ENCODE peak calls at places on chromosomes 3 and 15, in four cellular contexts. One of them, this sample, is unnamed.

GRCh38 chr3:47260605-47261004 is 22.0 kb downstream of the KIF9 start:
- DNase-seq in GM10248: no peak
- DNase-seq in HTR-8/SVneo: no peak
- DNase-seq in GF-D8: no peak
- DNase-seq in this sample: no peak

GRCh38 chr3:152197937-152198336 is 70.8 kb upstream of the MBNL1 start:
- DNase-seq in GM10248: no peak
- DNase-seq in HTR-8/SVneo: no peak
- DNase-seq in GF-D8: no peak
- DNase-seq in this sample: no peak

GRCh38 chr3:147616998-147617619 is 207.9 kb downstream of the ZIC1 start:
- DNase-seq in GF-D8: no peak
- DNase-seq in HTR-8/SVneo: no peak
- DNase-seq in GM10248: no peak
- DNase-seq in this sample: peak; percentile 57

GRCh38 chr3:157029365-157029790 is 130.6 kb downstream of the CCNL1 start:
- DNase-seq in GM10248: no peak
- DNase-seq in GF-D8: no peak
- DNase-seq in HTR-8/SVneo: no peak
- DNase-seq in this sample: no peak

GRCh38 chr3:177300039-177300833 is 103.0 kb upstream of the TBL1XR1 start:
- DNase-seq in HTR-8/SVneo: no peak
- DNase-seq in GF-D8: peak; percentile 38
- DNase-seq in GM10248: no peak
- DNase-seq in this sample: peak; percentile 44

GRCh38 chr3:12470111-12470510 is 14.2 kb upstream of the TSEN2 start:
- DNase-seq in GF-D8: no peak
- DNase-seq in GM10248: no peak
- DNase-seq in HTR-8/SVneo: no peak
- DNase-seq in this sample: no peak

GRCh38 chr3:126870608-126871210 is 112.2 kb upstream of the PLXNA1 start:
- DNase-seq in HTR-8/SVneo: no peak
- DNase-seq in GM10248: no peak
- DNase-seq in GF-D8: no peak
- DNase-seq in this sample: no peak

GRCh38 chr15:31325432-31325975 is 1.1 kb upstream of the KLF13 start:
- DNase-seq in GM10248: peak; percentile 52
- DNase-seq in GF-D8: no peak
- DNase-seq in HTR-8/SVneo: peak; percentile 15
- DNase-seq in this sample: no peak

GRCh38 chr3:72816843-72817485 is 31.3 kb downstream of the SHQ1 start:
- DNase-seq in GM10248: no peak
- DNase-seq in HTR-8/SVneo: no peak
- DNase-seq in GF-D8: no peak
- DNase-seq in this sample: no peak

GRCh38 chr3:51110586-51110985 is 274.5 kb upstream of the MANF start:
- DNase-seq in GM10248: no peak
- DNase-seq in HTR-8/SVneo: no peak
- DNase-seq in GF-D8: no peak
- DNase-seq in this sample: no peak

GRCh38 chr3:121641127-121641526 is 19.6 kb downstream of the HCLS1 start:
- DNase-seq in HTR-8/SVneo: no peak
- DNase-seq in GF-D8: no peak
- DNase-seq in GM10248: no peak
- DNase-seq in this sample: no peak

GRCh38 chr3:49131040-49131439 is 1.8 kb downstream of the LAMB2 start:
- DNase-seq in HTR-8/SVneo: no peak
- DNase-seq in GF-D8: no peak
- DNase-seq in GM10248: no peak
- DNase-seq in this sample: no peak

GRCh38 chr3:112699436-112699978 is 58.6 kb upstream of the CCDC80 start:
- DNase-seq in GF-D8: no peak
- DNase-seq in HTR-8/SVneo: no peak
- DNase-seq in GM10248: no peak
- DNase-seq in this sample: no peak

GRCh38 chr3:45480218-45480617 is 91.8 kb downstream of the LARS2 start:
- DNase-seq in GF-D8: no peak
- DNase-seq in GM10248: no peak
- DNase-seq in HTR-8/SVneo: no peak
- DNase-seq in this sample: no peak

GRCh38 chr3:150956376-150956775 is 16.2 kb downstream of the CLRN1 start:
- DNase-seq in GM10248: no peak
- DNase-seq in HTR-8/SVneo: peak; percentile 33
- DNase-seq in GF-D8: no peak
- DNase-seq in this sample: no peak

GRCh38 chr3:139364549-139364948 is 20.7 kb downstream of the MRPS22 start:
- DNase-seq in GM10248: no peak
- DNase-seq in HTR-8/SVneo: no peak
- DNase-seq in GF-D8: no peak
- DNase-seq in this sample: no peak

GRCh38 chr3:130935761-130936160 is 41.9 kb downstream of the ATP2C1 start:
- DNase-seq in GM10248: no peak
- DNase-seq in GF-D8: no peak
- DNase-seq in HTR-8/SVneo: no peak
- DNase-seq in this sample: no peak

GRCh38 chr15:23397779-23398178 is 43.2 kb downstream of the GOLGA8S start:
- DNase-seq in GM10248: no peak
- DNase-seq in GF-D8: no peak
- DNase-seq in HTR-8/SVneo: no peak
- DNase-seq in this sample: no peak

GRCh38 chr3:59425942-59426341 is 376.1 kb upstream of the CFAP20DC start:
- DNase-seq in HTR-8/SVneo: no peak
- DNase-seq in GF-D8: no peak
- DNase-seq in GM10248: no peak
- DNase-seq in this sample: no peak

GRCh38 chr15:39242345-39242744 is 338.5 kb upstream of the THBS1 start:
- DNase-seq in GM10248: no peak
- DNase-seq in GF-D8: no peak
- DNase-seq in HTR-8/SVneo: no peak
- DNase-seq in this sample: no peak

GRCh38 chr3:166085164-166085830 is 248.1 kb upstream of the BCHE start:
- DNase-seq in HTR-8/SVneo: no peak
- DNase-seq in GM10248: no peak
- DNase-seq in GF-D8: no peak
- DNase-seq in this sample: no peak

GRCh38 chr15:69172854-69173253 is 12.4 kb downstream of the GLCE start:
- DNase-seq in GF-D8: no peak
- DNase-seq in GM10248: no peak
- DNase-seq in HTR-8/SVneo: no peak
- DNase-seq in this sample: no peak

GRCh38 chr3:27319304-27319703 is 49.9 kb downstream of the NEK10 start:
- DNase-seq in HTR-8/SVneo: no peak
- DNase-seq in GF-D8: no peak
- DNase-seq in GM10248: no peak
- DNase-seq in this sample: no peak

GRCh38 chr3:183490653-183491052 is 62.2 kb upstream of the MCF2L2 start:
- DNase-seq in HTR-8/SVneo: no peak
- DNase-seq in GF-D8: no peak
- DNase-seq in GM10248: no peak
- DNase-seq in this sample: no peak

GRCh38 chr15:55254916-55255679 is 34.5 kb downstream of the RAB27A start:
- DNase-seq in GF-D8: no peak
- DNase-seq in GM10248: peak; percentile 37
- DNase-seq in HTR-8/SVneo: no peak
- DNase-seq in this sample: no peak

This sample was measured in AML-193.